ENCODE peak calls at places on chromosomes 13 and 19, in five cellular contexts. W is uterus; D is CD4-positive, CD25-positive, alpha-beta regulatory T cell; R is Peyer's patch; E is Karpas-422. C is an unnamed sample.

GRCh38 chr19:19488041-19488874 is 27.1 kb downstream of the TSSK6 start:
- DNase-seq in E (no peak), W (peak; percentile 39), R (no peak), D (no peak), C (peak; percentile 36)

GRCh38 chr19:35843676-35844481 is 8.4 kb downstream of the NPHS1 start:
- DNase-seq in E (no peak), D (no peak), W (no peak), R (no peak), C (peak; percentile 36)

GRCh38 chr13:74129500-74130144 is 4.6 kb downstream of the KLF12 start:
- DNase-seq in W (no peak), D (no peak), E (no peak), R (no peak), C (peak; percentile 27)

GRCh38 chr13:61084983-61085382 is 330.7 kb downstream of the PCDH20 start:
- DNase-seq in D (no peak), W (no peak), R (no peak), E (no peak), C (no peak)

GRCh38 chr19:3278749-3279148 is 54.3 kb downstream of the CELF5 start:
- DNase-seq in W (no peak), D (no peak), R (no peak), E (no peak), C (no peak)

GRCh38 chr13:29507356-29507755 is 88.1 kb downstream of the SLC7A1 start:
- DNase-seq in R (no peak), W (no peak), E (no peak), D (no peak), C (no peak)

GRCh38 chr13:49711218-49711863 is 20.1 kb upstream of the EBPL start:
- DNase-seq in W (no peak), D (no peak), E (no peak), R (no peak), C (peak; percentile 67)

GRCh38 chr13:34849406-34849805 is 92.7 kb upstream of the NBEA start:
- DNase-seq in D (no peak), W (no peak), R (no peak), E (no peak), C (no peak)

GRCh38 chr19:40718774-40719391 is 2.0 kb downstream of the ITPKC start:
- DNase-seq in R (peak; percentile 94), D (no peak), E (peak; percentile 72), W (peak; percentile 51), C (peak; percentile 96)

GRCh38 chr19:23273022-23273593 is 22.9 kb upstream of the ZNF724 start:
- DNase-seq in W (no peak), D (no peak), E (peak; percentile 63), R (peak; percentile 49), C (no peak)

GRCh38 chr13:114043421-114044053 is 69.7 kb upstream of the C13orf46 start:
- DNase-seq in W (peak; percentile 87), E (no peak), R (peak; percentile 78), D (no peak), C (no peak)

GRCh38 chr13:94596575-94596971 is 621 bp upstream of the TGDS start:
- DNase-seq in D (no peak), E (no peak), R (no peak), W (peak; percentile 18), C (no peak)

GRCh38 chr13:76297331-76297730 is 588.9 kb downstream of the KCTD12 start:
- DNase-seq in R (no peak), W (no peak), E (no peak), D (no peak), C (no peak)

GRCh38 chr19:35228177-35228930 is at the start of gene FAM187B:
- DNase-seq in D (no peak), E (no peak), R (peak; percentile 44), W (no peak), C (no peak)

GRCh38 chr13:76696370-76696769 is 189.8 kb downstream of the KCTD12 start:
- DNase-seq in E (no peak), D (no peak), R (no peak), W (no peak), C (no peak)

GRCh38 chr13:101706651-101707050 is 254.2 kb downstream of the ITGBL1 start:
- DNase-seq in D (no peak), R (peak; percentile 50), E (no peak), W (no peak), C (no peak)

GRCh38 chr13:40922437-40923040 is 96.6 kb downstream of the ELF1 start:
- DNase-seq in E (peak; percentile 48), D (no peak), R (peak; percentile 81), W (peak; percentile 20), C (peak; percentile 91)

GRCh38 chr19:10505583-10506229 is 2.5 kb upstream of the KEAP1 start:
- DNase-seq in D (peak; percentile 58), R (peak; percentile 91), E (peak; percentile 96), W (peak; percentile 66), C (peak; percentile 74)

GRCh38 chr13:68715651-68716050 is 1392.0 kb upstream of the ATXN8OS start:
- DNase-seq in W (no peak), D (no peak), R (no peak), E (no peak), C (no peak)

GRCh38 chr13:112579310-112579843 is 8.6 kb downstream of the TUBGCP3 start:
- DNase-seq in W (no peak), R (no peak), E (no peak), D (no peak), C (no peak)

GRCh38 chr13:46905249-46905648 is 8.4 kb upstream of the HTR2A start:
- DNase-seq in W (no peak), R (no peak), D (no peak), E (no peak), C (no peak)

GRCh38 chr13:23673867-23674605 is 103.8 kb downstream of the TNFRSF19 start:
- DNase-seq in E (no peak), W (no peak), D (no peak), R (no peak), C (no peak)

GRCh38 chr19:11673608-11674041 is 65.1 kb downstream of the ZNF823 start:
- DNase-seq in R (peak; percentile 62), E (peak; percentile 59), W (peak; percentile 39), D (no peak), C (peak; percentile 67)

GRCh38 chr19:15701757-15702589 is 25.9 kb upstream of the OR10H2 start:
- DNase-seq in R (peak; percentile 72), D (no peak), E (no peak), W (no peak), C (peak; percentile 92)

GRCh38 chr13:65854431-65854830 is 1375.7 kb downstream of the PCDH9 start:
- DNase-seq in D (no peak), E (no peak), W (no peak), R (no peak), C (no peak)

GRCh38 chr13:97757807-97758206 is 195.7 kb upstream of the IPO5 start:
- DNase-seq in E (no peak), R (no peak), D (no peak), W (no peak), C (no peak)

GRCh38 chr13:84609716-84610115 is 727.4 kb upstream of the SLITRK1 start:
- DNase-seq in E (no peak), D (no peak), W (no peak), R (no peak), C (no peak)

GRCh38 chr19:33758541-33759013 is 38.1 kb upstream of the KCTD15 start:
- DNase-seq in D (no peak), W (no peak), R (no peak), E (no peak), C (no peak)

GRCh38 chr19:54160948-54161347 is 1.4 kb upstream of the LENG1 start:
- DNase-seq in W (no peak), D (no peak), E (no peak), R (peak; percentile 47), C (no peak)

GRCh38 chr19:29672933-29673336 is 7.7 kb downstream of the PLEKHF1 start:
- DNase-seq in W (no peak), E (peak; percentile 30), R (peak; percentile 94), D (peak; percentile 78), C (peak; percentile 68)

GRCh38 chr19:54455786-54456422 is 6.9 kb downstream of the LENG8 start:
- DNase-seq in E (no peak), D (no peak), R (no peak), W (no peak), C (no peak)

GRCh38 chr19:46696052-46696451 is 20.9 kb downstream of the PRKD2 start:
- DNase-seq in D (no peak), E (no peak), W (no peak), R (no peak), C (no peak)

GRCh38 chr19:46692918-46693722 is 23.8 kb downstream of the PRKD2 start:
- DNase-seq in W (no peak), D (no peak), E (no peak), R (no peak), C (no peak)

GRCh38 chr19:46691948-46692347 is 25.0 kb downstream of the PRKD2 start:
- DNase-seq in E (no peak), R (no peak), W (no peak), D (no peak), C (no peak)

GRCh38 chr19:46691104-46691503 is 25.8 kb downstream of the PRKD2 start:
- DNase-seq in R (no peak), E (no peak), W (no peak), D (no peak), C (no peak)

DNA sequence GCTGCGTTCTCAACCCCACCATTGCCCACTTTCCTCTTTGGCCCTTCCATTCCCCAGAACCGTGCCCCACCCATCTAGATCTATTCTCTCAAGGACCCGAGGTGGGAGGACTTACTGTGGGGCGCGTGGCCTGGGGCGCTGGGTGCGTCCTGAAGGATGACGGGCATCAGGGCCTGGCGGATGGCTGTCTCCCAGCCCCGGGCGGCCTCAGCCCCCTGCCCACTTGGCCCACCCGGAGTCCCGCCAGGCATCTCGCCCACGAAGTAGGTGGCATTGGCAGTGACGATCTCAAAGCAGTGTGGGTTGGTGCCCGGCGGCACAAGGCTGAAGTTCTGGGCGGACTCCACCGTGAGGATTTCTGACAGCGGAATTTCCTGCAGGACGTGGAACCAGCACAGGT is 23.2 kb downstream of the PRKD2 start:
- DNase-seq in D (no peak), W (no peak), E (no peak), R (no peak), C (no peak)
- H3K36me3 ChIP-seq in D (peaks cover 90% of the 10 kb centered on the region), W (no peaks in the 10 kb centered on the region), E (peaks cover 57% of the 10 kb centered on the region), R (peaks cover 6% of the 10 kb centered on the region), C (peaks cover 46% of the 10 kb centered on the region)

GRCh38 chr13:99105160-99105559 is 95.5 kb upstream of the UBAC2 start:
- DNase-seq in D (no peak), W (no peak), E (no peak), R (no peak), C (no peak)
- H3K36me3 ChIP-seq in D (no peaks in the 10 kb centered on the region), W (no peaks in the 10 kb centered on the region), E (no peaks in the 10 kb centered on the region), R (no peaks in the 10 kb centered on the region), C (no peaks in the 10 kb centered on the region)

GRCh38 chr19:4363571-4364304 is 20.4 kb downstream of the MPND start:
- DNase-seq in D (no peak), W (no peak), E (no peak), R (no peak), C (no peak)
- H3K36me3 ChIP-seq in D (peaks cover 50% of the 10 kb centered on the region), W (no peaks in the 10 kb centered on the region), E (no peaks in the 10 kb centered on the region), R (no peaks in the 10 kb centered on the region), C (peaks cover 22% of the 10 kb centered on the region)

DNA sequence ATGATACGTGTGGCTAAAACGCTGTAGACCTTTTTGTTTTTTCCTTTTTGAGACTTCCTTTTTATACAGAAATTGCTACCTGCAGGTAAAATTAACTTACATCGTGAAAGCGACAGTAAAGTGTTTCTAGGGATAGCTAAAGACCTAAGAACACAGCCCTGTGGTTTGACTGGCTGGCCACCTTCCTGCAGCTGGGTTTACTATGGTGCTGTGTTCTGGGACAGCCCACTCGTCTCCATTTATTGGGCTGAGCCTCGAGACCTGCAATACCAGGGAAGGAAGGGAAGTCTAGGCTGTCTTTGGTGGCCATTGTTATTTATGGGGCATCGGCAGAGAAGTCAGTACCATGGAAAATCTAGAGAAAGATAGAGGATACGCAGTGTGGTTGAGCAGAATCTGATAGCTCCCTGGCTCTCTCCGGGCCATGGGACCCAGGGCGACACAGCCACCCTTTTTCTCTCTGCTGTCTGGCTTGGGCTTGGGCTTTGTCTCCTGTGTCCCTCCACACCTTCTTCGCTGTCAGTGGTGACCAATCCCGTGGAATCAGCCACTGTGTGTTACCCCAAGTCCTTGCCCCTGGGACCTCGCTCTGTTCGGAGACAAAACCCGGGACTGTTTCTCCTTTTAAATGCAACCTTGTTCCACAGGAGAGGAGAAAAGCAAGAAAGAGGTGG is 30.9 kb downstream of the ACTN4 start:
- DNase-seq in R (no peak), W (no peak), D (no peak), E (no peak), C (no peak)
- H3K36me3 ChIP-seq in R (no peaks in the 10 kb centered on the region), W (no peaks in the 10 kb centered on the region), D (no peaks in the 10 kb centered on the region), E (peaks cover 3% of the 10 kb centered on the region), C (no peaks in the 10 kb centered on the region)

C was measured in small intestine.